ENCODE peak calls at places on chromosomes 12 and 14, in nine cellular contexts. D is progenitor cell of endocrine pancreas, Y is pancreas, O is heart right ventricle, W is IMR-90, T is gastrocnemius medialis, A is A549, L is cardiac fibroblast, E is bronchial epithelial cell. G is an unnamed sample.
A peak's percentile ranks its signal among the peaks of the same experiment; 100 is the strongest.

GRCh38 chr12:87806310-87806709 is 222.9 kb downstream of the C12orf50 start:
- DNase-seq in D (no peak), Y (no peak), O (no peak), W (no peak), T (no peak), A (no peak), L (no peak), E (peak; percentile 42), G (no peak)

GRCh38 chr12:57491393-57492280 is 3.8 kb downstream of the MARS1 start:
- DNase-seq in D (no peak), Y (no peak), O (no peak), W (no peak), T (no peak), A (peak; percentile 51), L (no peak), E (no peak), G (no peak)

GRCh38 chr14:34713681-34714319 is 593 bp downstream of the CFL2 start:
- DNase-seq in D (no peak), Y (peak; percentile 7), O (peak; percentile 49), W (peak; percentile 84), T (peak; percentile 57), A (no peak), L (peak; percentile 87), E (peak; percentile 72), G (peak; percentile 49)

GRCh38 chr14:89486505-89486904 is 69.5 kb upstream of the FOXN3 start:
- DNase-seq in D (no peak), Y (no peak), O (no peak), W (no peak), T (no peak), A (no peak), L (no peak), E (no peak), G (no peak)

GRCh38 chr12:64318605-64319004 is 72.0 kb downstream of the C12orf56 start:
- DNase-seq in D (no peak), Y (no peak), O (peak; percentile 4), W (peak; percentile 4), T (no peak), A (no peak), L (peak; percentile 87), E (peak; percentile 50), G (peak; percentile 16)

GRCh38 chr12:117502633-117503032 is 141.2 kb upstream of the NOS1 start:
- DNase-seq in D (no peak), Y (no peak), O (no peak), W (no peak), T (no peak), A (no peak), L (no peak), E (no peak), G (no peak)

GRCh38 chr12:91577586-91578539 is 395.2 kb upstream of the DCN start:
- DNase-seq in D (no peak), Y (no peak), O (no peak), W (peak; percentile 35), T (no peak), A (peak; percentile 40), L (peak; percentile 52), E (peak; percentile 44), G (no peak)

GRCh38 chr14:68711551-68712437 is 81.1 kb downstream of the ZFP36L1 start:
- DNase-seq in D (no peak), Y (no peak), O (no peak), W (no peak), T (no peak), A (no peak), L (no peak), E (no peak), G (no peak)

GRCh38 chr12:107670999-107671643 is 14.5 kb upstream of the PWP1 start:
- DNase-seq in D (peak; percentile 15), Y (no peak), O (no peak), W (peak; percentile 7), T (no peak), A (no peak), L (peak; percentile 44), E (peak; percentile 25), G (no peak)

GRCh38 chr12:2259368-2259767 is 206.6 kb downstream of the CACNA1C start:
- DNase-seq in D (no peak), Y (no peak), O (no peak), W (no peak), T (no peak), A (no peak), L (peak; percentile 22), E (no peak), G (no peak)

GRCh38 chr14:22842211-22843122 is 6.1 kb downstream of the MMP14 start:
- DNase-seq in D (no peak), Y (no peak), O (no peak), W (no peak), T (no peak), A (no peak), L (no peak), E (no peak), G (no peak)

GRCh38 chr12:123519151-123520001 is 14.1 kb downstream of the RILPL1 start:
- DNase-seq in D (no peak), Y (peak; percentile 30), O (peak; percentile 69), W (peak; percentile 56), T (peak; percentile 77), A (peak; percentile 31), L (peak; percentile 58), E (peak; percentile 97), G (no peak)

GRCh38 chr14:65044596-65044959 is 57.7 kb downstream of the MAX start:
- DNase-seq in D (no peak), Y (no peak), O (no peak), W (no peak), T (no peak), A (no peak), L (no peak), E (no peak), G (no peak)

GRCh38 chr12:95548539-95549391 is 2.5 kb downstream of the USP44 start:
- DNase-seq in D (peak; percentile 63), Y (peak; percentile 63), O (peak; percentile 20), W (peak; percentile 64), T (peak; percentile 15), A (peak; percentile 51), L (no peak), E (no peak), G (peak; percentile 89)